ENCODE peak calls at places on chromosome 18, in six cellular contexts. M is GM12865, O is AG10803, J is tibial nerve, V is endothelial cell, D is coronary artery. W is an unnamed sample.

GRCh38 chr18:76821875-76822509 is 365 bp upstream of the ZNF236 start:
- DNase-seq in V (peak; percentile 33), M (peak; percentile 76), D (no peak), J (peak; percentile 28), O (peak; percentile 59), W (peak; percentile 85)

GRCh38 chr18:39260565-39260964 is 1695.0 kb upstream of the CELF4 start:
- DNase-seq in V (no peak), M (no peak), D (no peak), O (no peak), J (no peak), W (no peak)

GRCh38 chr18:76161983-76162382 is 333.1 kb downstream of the ZNF516 start:
- DNase-seq in M (no peak), V (no peak), O (no peak), J (no peak), D (no peak), W (peak; percentile 1)

GRCh38 chr18:811192-812122 is 585 bp downstream of the YES1 start:
- DNase-seq in J (no peak), V (peak; percentile 60), O (peak; percentile 30), D (peak; percentile 80), M (peak; percentile 13), W (no peak)

GRCh38 chr18:25038261-25038660 is 313.7 kb downstream of the ZNF521 start:
- DNase-seq in V (no peak), O (no peak), J (no peak), D (no peak), M (no peak), W (no peak)

GRCh38 chr18:1914489-1914888 is 656.8 kb downstream of the METTL4 start:
- DNase-seq in O (no peak), V (no peak), D (no peak), J (no peak), M (peak; percentile 17), W (no peak)

GRCh38 chr18:24672165-24672950 is 211.9 kb downstream of the HRH4 start:
- DNase-seq in J (no peak), M (no peak), D (no peak), V (no peak), O (no peak), W (no peak)

GRCh38 chr18:23964282-23965238 is 50.0 kb upstream of the TTC39C start:
- DNase-seq in J (no peak), V (no peak), O (no peak), D (no peak), M (peak; percentile 52), W (no peak)

GRCh38 chr18:49521251-49521650 is 34.2 kb upstream of the C18orf32 start:
- DNase-seq in M (no peak), V (no peak), D (no peak), O (no peak), J (no peak), W (no peak)

GRCh38 chr18:71784777-71785176 is 759.4 kb downstream of the CBLN2 start:
- DNase-seq in V (no peak), O (no peak), M (no peak), J (no peak), D (no peak), W (no peak)

GRCh38 chr18:26868968-26869586 is 3.6 kb upstream of the AQP4 start:
- DNase-seq in D (no peak), O (no peak), V (no peak), J (no peak), M (no peak), W (no peak)

GRCh38 chr18:67260841-67261240 is 255.7 kb downstream of the DSEL start:
- DNase-seq in O (peak; percentile 8), M (no peak), J (no peak), D (no peak), V (no peak), W (no peak)

GRCh38 chr18:72013512-72013911 is 530.6 kb downstream of the CBLN2 start:
- DNase-seq in O (no peak), J (no peak), D (no peak), M (no peak), V (no peak), W (no peak)

GRCh38 chr18:69528439-69528838 is 127.8 kb downstream of the DOK6 start:
- DNase-seq in O (peak; percentile 3), V (no peak), M (no peak), J (no peak), D (no peak), W (no peak)

GRCh38 chr18:902179-902718 is 2.4 kb upstream of the ADCYAP1 start:
- DNase-seq in V (no peak), O (peak; percentile 9), J (no peak), M (no peak), D (no peak), W (no peak)

GRCh38 chr18:30177056-30177455 is 865.5 kb downstream of the DSC3 start:
- DNase-seq in D (no peak), V (no peak), J (no peak), M (no peak), O (peak; percentile 20), W (no peak)

GRCh38 chr18:48800479-48800876 is 150.3 kb downstream of the SMAD7 start:
- DNase-seq in M (peak; percentile 24), V (no peak), D (peak; percentile 65), O (no peak), J (no peak), W (peak; percentile 73)

GRCh38 chr18:31946305-31947046 is 3.5 kb upstream of the TRAPPC8 start:
- DNase-seq in O (no peak), D (no peak), M (no peak), J (no peak), V (no peak), W (no peak)

GRCh38 chr18:61891271-61891670 is 1.5 kb downstream of the RNF152 start:
- DNase-seq in D (no peak), V (no peak), J (no peak), M (no peak), O (peak; percentile 42), W (no peak)

GRCh38 chr18:61891874-61892273 is 933 bp downstream of the RNF152 start:
- DNase-seq in O (no peak), J (no peak), D (no peak), M (no peak), V (no peak), W (no peak)

GRCh38 chr18:61893971-61894750 is 1.4 kb upstream of the RNF152 start:
- DNase-seq in J (peak; percentile 64), V (peak; percentile 62), O (peak; percentile 77), M (peak; percentile 83), D (peak; percentile 93), W (peak; percentile 91)

GRCh38 chr18:61893304-61893970 is 630 bp upstream of the RNF152 start:
- DNase-seq in V (peak; percentile 59), D (peak; percentile 75), J (no peak), O (peak; percentile 42), M (peak; percentile 51), W (peak; percentile 86)

GRCh38 chr18:61892683-61893303 is at the start of gene RNF152:
- DNase-seq in O (peak; percentile 22), M (peak; percentile 8), V (peak; percentile 41), J (no peak), D (no peak), W (no peak)
- TF ChIP-seq CTCF in O (no peak), M (no peak), V (no peak), J (no peak), D (no peak), W (peak; percentile 30)

DNA sequence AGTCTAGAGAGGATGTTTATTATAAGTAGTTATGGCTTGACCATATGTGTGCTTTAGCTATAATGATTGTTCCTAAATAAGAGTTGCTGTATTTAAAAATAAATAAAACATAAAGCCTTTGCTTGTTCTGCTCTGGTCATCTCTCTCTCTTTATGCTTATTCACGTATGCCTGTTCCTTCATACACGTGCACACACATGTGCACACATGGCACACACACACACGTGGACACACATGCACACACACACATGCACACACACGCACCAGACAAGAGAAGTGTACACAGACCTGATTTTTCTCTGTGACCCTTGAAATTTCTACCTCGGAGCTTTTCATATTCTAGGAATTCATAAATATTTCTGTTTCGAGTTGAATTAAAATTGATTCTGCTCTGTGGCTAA is 658.2 kb upstream of the SALL3 start:
- DNase-seq in J (no peak), V (no peak), D (no peak), M (no peak), O (no peak), W (no peak)
- TF ChIP-seq CTCF in J (no peak), V (no peak), D (no peak), M (no peak), O (no peak), W (no peak)

GRCh38 chr18:36297419-36298112 is at the start of gene FHOD3:
- DNase-seq in D (no peak), O (peak; percentile 65), V (peak; percentile 65), M (peak; percentile 76), J (no peak), W (no peak)

GRCh38 chr18:36298113-36298701 is 694 bp downstream of the FHOD3 start:
- DNase-seq in V (peak; percentile 16), D (no peak), M (peak; percentile 54), O (no peak), J (no peak), W (no peak)

GRCh38 chr18:36295214-36295613 is 2.3 kb upstream of the FHOD3 start:
- DNase-seq in M (no peak), O (no peak), J (no peak), V (no peak), D (no peak), W (no peak)

GRCh38 chr18:36295880-36296301 is 1.6 kb upstream of the FHOD3 start:
- DNase-seq in O (no peak), V (no peak), M (no peak), J (no peak), D (no peak), W (no peak)

GRCh38 chr18:36296591-36297418 is 708 bp upstream of the FHOD3 start:
- DNase-seq in M (peak; percentile 68), J (no peak), O (peak; percentile 87), D (peak; percentile 87), V (peak; percentile 82), W (peak; percentile 90)
- TF ChIP-seq CTCF in M (peak; percentile 29), J (no peak), O (peak; percentile 62), D (peak; percentile 18), V (peak; percentile 32), W (peak; percentile 70)

DNA sequence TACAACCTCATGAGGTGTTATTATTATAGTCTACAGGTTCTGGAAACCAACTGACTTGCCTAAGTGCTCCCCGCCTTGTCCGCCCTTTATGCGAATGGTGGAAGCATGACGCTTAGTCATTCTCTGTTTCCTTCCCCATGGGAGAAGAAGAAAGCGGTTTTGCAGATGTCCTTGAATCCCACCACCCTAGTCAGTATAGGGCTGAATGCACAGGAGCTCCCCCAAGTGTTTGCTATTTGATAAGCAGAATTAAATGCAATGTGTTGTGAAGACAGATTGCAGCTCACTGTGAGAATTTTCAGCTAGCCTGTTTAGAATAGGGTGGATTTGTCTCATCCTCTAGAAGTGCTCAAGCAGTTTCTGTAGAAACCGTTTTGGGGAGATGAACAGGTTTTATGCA is 652.0 kb downstream of the DCC start:
- DNase-seq in M (no peak), O (no peak), D (no peak), V (peak; percentile 36), J (no peak), W (no peak)
- TF ChIP-seq CTCF in M (no peak), O (no peak), D (no peak), V (no peak), J (no peak), W (no peak)

GRCh38 chr18:44098551-44099098 is 582.1 kb upstream of the SETBP1 start:
- DNase-seq in D (no peak), O (peak; percentile 56), M (peak; percentile 14), V (peak; percentile 40), J (no peak), W (no peak)
- TF ChIP-seq CTCF in D (no peak), O (peak; percentile 58), M (peak; percentile 25), V (peak; percentile 47), J (no peak), W (peak; percentile 32)